ENCODE peak calls at places on chromosomes 16 and 17, in ten cellular contexts. J is cardiac muscle cell; V is stimulated activated CD4-positive, alpha-beta T cell treated with anti-CD3 and anti-CD28 coated beads, Interleukin-4, amount 100 ng/mL, for 24 hours; T is mucosa of gallbladder; A is effector memory CD4-positive, alpha-beta T cell; R is Calu3; B is OCI-LY7; C is suprapubic skin; M is kidney epithelial cell; X is frontal cortex. K is an unnamed sample.

GRCh38 chr17:19718041-19718612 is 1.7 kb upstream of the SLC47A2 start:
- DNase-seq in J (no peak), V (no peak), T (no peak), A (no peak), R (no peak), B (no peak), C (no peak), M (no peak), X (no peak), K (no peak)

GRCh38 chr16:715448-716249 is 731 bp downstream of the METRN start:
- DNase-seq in J (peak; percentile 79), V (no peak), T (no peak), A (no peak), R (peak; percentile 63), B (peak; percentile 56), C (no peak), M (no peak), X (no peak), K (peak; percentile 39)

GRCh38 chr16:88022076-88023042 is 71.1 kb downstream of the BANP start:
- DNase-seq in J (no peak), V (no peak), T (no peak), A (no peak), R (no peak), B (no peak), C (no peak), M (no peak), X (no peak), K (no peak)

GRCh38 chr16:53741546-53741945 is 37.6 kb downstream of the FTO start:
- DNase-seq in J (no peak), V (no peak), T (no peak), A (no peak), R (no peak), B (no peak), C (no peak), M (no peak), X (no peak), K (no peak)

GRCh38 chr16:50367777-50368409 is 895 bp downstream of the BRD7 start:
- DNase-seq in J (no peak), V (no peak), T (no peak), A (no peak), R (no peak), B (no peak), C (no peak), M (no peak), X (no peak), K (no peak)

GRCh38 chr16:74760007-74760767 is 14.4 kb downstream of the FA2H start:
- DNase-seq in J (no peak), V (no peak), T (peak; percentile 67), A (no peak), R (peak; percentile 91), B (no peak), C (no peak), M (peak; percentile 72), X (no peak), K (no peak)

GRCh38 chr17:62064791-62065563 is at the start of gene MED13:
- DNase-seq in J (peak; percentile 78), V (peak; percentile 61), T (peak; percentile 56), A (peak; percentile 61), R (peak; percentile 54), B (peak; percentile 62), C (peak; percentile 81), M (no peak), X (peak; percentile 63), K (peak; percentile 59)

GRCh38 chr17:59167571-59168001 is 12.0 kb downstream of the PRR11 start:
- DNase-seq in J (no peak), V (no peak), T (no peak), A (no peak), R (no peak), B (no peak), C (no peak), M (no peak), X (no peak), K (no peak)

GRCh38 chr17:17204041-17204591 is 2.0 kb downstream of the PLD6 start:
- DNase-seq in J (no peak), V (no peak), T (peak; percentile 49), A (no peak), R (no peak), B (no peak), C (no peak), M (no peak), X (peak; percentile 62), K (no peak)

GRCh38 chr16:75589301-75589700 is 23.1 kb downstream of the GABARAPL2 start:
- DNase-seq in J (no peak), V (no peak), T (no peak), A (no peak), R (no peak), B (no peak), C (peak; percentile 62), M (no peak), X (no peak), K (no peak)

GRCh38 chr16:31347445-31347844 is 7.5 kb upstream of the ITGAX start:
- DNase-seq in J (no peak), V (no peak), T (no peak), A (no peak), R (no peak), B (no peak), C (peak; percentile 7), M (no peak), X (no peak), K (no peak)

GRCh38 chr16:77540656-77541055 is 105.8 kb upstream of the ADAMTS18 start:
- DNase-seq in J (no peak), V (no peak), T (no peak), A (no peak), R (no peak), B (no peak), C (no peak), M (peak; percentile 51), X (no peak), K (no peak)

GRCh38 chr17:78341559-78342437 is 18.1 kb downstream of the SOCS3 start:
- DNase-seq in J (peak; percentile 78), V (no peak), T (peak; percentile 70), A (no peak), R (peak; percentile 81), B (no peak), C (peak; percentile 75), M (no peak), X (peak; percentile 98), K (peak; percentile 70)

GRCh38 chr17:73706858-73707257 is 62.6 kb upstream of the SDK2 start:
- DNase-seq in J (no peak), V (no peak), T (no peak), A (no peak), R (no peak), B (no peak), C (no peak), M (no peak), X (no peak), K (no peak)

GRCh38 chr16:65728172-65728571 is 606.3 kb upstream of the CDH11 start:
- DNase-seq in J (peak; percentile 34), V (no peak), T (no peak), A (no peak), R (no peak), B (no peak), C (no peak), M (no peak), X (no peak), K (peak; percentile 76)

GRCh38 chr16:75593825-75594820 is 27.9 kb downstream of the GABARAPL2 start:
- DNase-seq in J (no peak), V (no peak), T (no peak), A (no peak), R (peak; percentile 40), B (peak; percentile 55), C (peak; percentile 33), M (no peak), X (no peak), K (no peak)

GRCh38 chr16:88131256-88131655 is 180.0 kb downstream of the BANP start:
- DNase-seq in J (no peak), V (no peak), T (no peak), A (no peak), R (no peak), B (no peak), C (no peak), M (no peak), X (no peak), K (no peak)

GRCh38 chr17:46167826-46168569 is 25.2 kb downstream of the KANSL1 start:
- DNase-seq in J (no peak), V (no peak), T (no peak), A (no peak), R (no peak), B (no peak), C (no peak), M (no peak), X (no peak), K (no peak)

GRCh38 chr17:5282639-5283217 is 644 bp downstream of the RABEP1 start:
- DNase-seq in J (peak; percentile 19), V (peak; percentile 53), T (no peak), A (peak; percentile 18), R (peak; percentile 1), B (peak; percentile 35), C (peak; percentile 68), M (no peak), X (no peak), K (peak; percentile 18)

GRCh38 chr16:2981177-2981898 is 1.1 kb upstream of the PKMYT1 start:
- DNase-seq in J (peak; percentile 27), V (no peak), T (no peak), A (no peak), R (no peak), B (no peak), C (no peak), M (no peak), X (no peak), K (peak; percentile 74)

GRCh38 chr16:70576431-70577255 is 53.0 kb downstream of the SF3B3 start:
- DNase-seq in J (no peak), V (no peak), T (no peak), A (no peak), R (no peak), B (peak; percentile 28), C (peak; percentile 46), M (no peak), X (no peak), K (peak; percentile 29)

GRCh38 chr17:61583242-61583641 is 7.8 kb downstream of the NACA2 start:
- DNase-seq in J (peak; percentile 43), V (no peak), T (no peak), A (no peak), R (no peak), B (peak; percentile 69), C (no peak), M (no peak), X (no peak), K (peak; percentile 70)

GRCh38 chr17:13888043-13888442 is 181.3 kb upstream of the COX10 start:
- DNase-seq in J (peak; percentile 63), V (no peak), T (no peak), A (no peak), R (no peak), B (no peak), C (no peak), M (no peak), X (no peak), K (peak; percentile 81)

GRCh38 chr17:56798916-56799315 is 34.8 kb downstream of the C17orf67 start:
- DNase-seq in J (peak; percentile 61), V (no peak), T (no peak), A (no peak), R (no peak), B (no peak), C (no peak), M (no peak), X (no peak), K (peak; percentile 19)

K was measured in SJCRH30.